ENCODE peak calls at places on chromosomes 4 and X, in five cellular contexts. T is HepG2, A is spleen, H is ovary, D is right atrium auricular region. K is an unnamed sample. For H3K27me3, the result is how much of the 10 kb centered on the place peaks cover.

GRCh38 chr4:140326395-140326993 is 47.0 kb upstream of the SCOC start:
- DNase-seq in D (no peak), A (no peak), T (peak), H (no peak), K (no peak)

GRCh38 chr4:121270384-121270783 is 106.3 kb upstream of the TNIP3 start:
- DNase-seq in D (no peak), T (no peak), A (no peak), H (no peak), K (no peak)

GRCh38 chrX:153932220-153932915 is 2.5 kb downstream of the NAA10 start:
- DNase-seq in H (no peak), T (no peak), D (no peak), A (peak), K (no peak)

GRCh38 chr4:114264452-114264851 is 285.0 kb upstream of the ARSJ start:
- DNase-seq in D (no peak), T (no peak), H (no peak), A (no peak), K (no peak)

GRCh38 chr4:47930971-47931804 is 16.8 kb upstream of the NFXL1 start:
- DNase-seq in H (no peak), A (no peak), D (no peak), T (no peak), K (no peak)

GRCh38 chrX:100353326-100353725 is 56.7 kb downstream of the PCDH19 start:
- DNase-seq in A (no peak), D (no peak), T (no peak), H (no peak), K (no peak)

GRCh38 chr4:22187203-22187835 is 238.7 kb upstream of the KCNIP4 start:
- DNase-seq in D (no peak), H (no peak), A (no peak), T (no peak), K (no peak)

GRCh38 chr4:10157478-10158354 is 41.1 kb upstream of the WDR1 start:
- DNase-seq in H (peak), T (peak), A (no peak), D (peak), K (no peak)

GRCh38 chrX:24508375-24508774 is 43.3 kb downstream of the PDK3 start:
- DNase-seq in A (no peak), D (no peak), H (no peak), T (no peak), K (no peak)

GRCh38 chr4:57154191-57154590 is 44.0 kb upstream of the IGFBP7 start:
- DNase-seq in A (no peak), D (no peak), H (no peak), T (no peak), K (no peak)

GRCh38 chr4:25532579-25532978 is 123.1 kb upstream of the SLC34A2 start:
- DNase-seq in A (no peak), H (no peak), D (no peak), T (no peak), K (no peak)

GRCh38 chr4:164531336-164531735 is 222.6 kb upstream of the SMIM31 start:
- DNase-seq in D (no peak), T (no peak), H (no peak), A (no peak), K (no peak)

GRCh38 chrX:43849173-43849572 is 33.1 kb downstream of the MAOB start:
- DNase-seq in D (no peak), H (no peak), T (no peak), A (no peak), K (no peak)

GRCh38 chr4:159145318-159146006 is 42.6 kb downstream of the RAPGEF2 start:
- DNase-seq in A (no peak), H (no peak), D (no peak), T (no peak), K (no peak)

GRCh38 chr4:26288308-26288982 is 32.4 kb upstream of the RBPJ start:
- DNase-seq in D (no peak), A (no peak), H (no peak), T (no peak), K (no peak)

GRCh38 chr4:119725011-119725410 is 96.4 kb upstream of the PDE5A start:
- DNase-seq in H (no peak), T (no peak), A (no peak), D (no peak), K (no peak)

GRCh38 chr4:25805255-25805860 is 57.4 kb downstream of the SEL1L3 start:
- DNase-seq in T (no peak), D (no peak), H (no peak), A (no peak), K (no peak)

GRCh38 chr4:136823020-136823419 is 709.3 kb downstream of the PCDH18 start:
- DNase-seq in A (peak), T (no peak), D (no peak), H (no peak), K (no peak)

GRCh38 chrX:115393271-115393670 is 103.8 kb downstream of the LUZP4 start:
- DNase-seq in A (no peak), H (no peak), T (peak), D (no peak), K (no peak)

GRCh38 chrX:120090208-120090607 is 12.7 kb upstream of the RHOXF2B start:
- DNase-seq in T (peak), A (no peak), H (no peak), D (no peak), K (no peak)

GRCh38 chrX:126509917-126510316 is 42.7 kb downstream of the DCAF12L1 start:
- DNase-seq in H (no peak), T (no peak), D (no peak), A (no peak), K (no peak)

GRCh38 chrX:15947648-15948317 is 93.2 kb upstream of the AP1S2 start:
- DNase-seq in A (no peak), D (no peak), T (no peak), H (no peak), K (no peak)

GRCh38 chr4:178215309-178215708 is 773.1 kb upstream of the AGA start:
- DNase-seq in T (no peak), A (no peak), D (no peak), H (no peak), K (no peak)

GRCh38 chrX:8288590-8288989 is 117.5 kb upstream of the VCX2 start:
- DNase-seq in A (no peak), H (no peak), T (no peak), D (no peak), K (no peak)

GRCh38 chrX:69178592-69178991 is 13.3 kb upstream of the PJA1 start:
- DNase-seq in A (no peak), D (peak), T (no peak), H (no peak), K (no peak)
- H3K27me3 ChIP-seq in A (under half), D (under half), T (under half), H (under half), K (under half)

GRCh38 chr4:8772499-8773123 is 99.0 kb downstream of the HMX1 start:
- DNase-seq in D (no peak), H (no peak), T (no peak), A (peak), K (peak)

GRCh38 chr4:8771666-8772065 is 100.0 kb downstream of the HMX1 start:
- DNase-seq in D (no peak), H (no peak), T (no peak), A (peak), K (peak)

GRCh38 chr4:8771258-8771590 is 100.4 kb downstream of the HMX1 start:
- DNase-seq in T (no peak), A (peak), H (peak), D (no peak), K (no peak)

GRCh38 chr4:8769645-8770517 is 101.8 kb downstream of the HMX1 start:
- DNase-seq in A (peak), D (no peak), H (peak), T (no peak), K (no peak)

GRCh38 chr4:8770518-8771257 is 101.0 kb downstream of the HMX1 start:
- DNase-seq in T (no peak), D (no peak), H (peak), A (peak), K (no peak)
- H3K27me3 ChIP-seq in T (under half), D (under half), H (under half), A (under half), K (under half)

GRCh38 chrX:11257711-11258110 is 35.5 kb upstream of the AMELX start:
- DNase-seq in D (no peak), A (no peak), H (no peak), T (no peak), K (no peak)
- H3K27me3 ChIP-seq in D (under half), A (under half), H (under half), T (under half), K (under half)

GRCh38 chr4:73034896-73035295 is 34.6 kb downstream of the COX18 start:
- DNase-seq in A (no peak), H (no peak), D (no peak), T (no peak), K (no peak)
- H3K27me3 ChIP-seq in A (under half), H (under half), D (under half), T (under half), K (under half)

DNA sequence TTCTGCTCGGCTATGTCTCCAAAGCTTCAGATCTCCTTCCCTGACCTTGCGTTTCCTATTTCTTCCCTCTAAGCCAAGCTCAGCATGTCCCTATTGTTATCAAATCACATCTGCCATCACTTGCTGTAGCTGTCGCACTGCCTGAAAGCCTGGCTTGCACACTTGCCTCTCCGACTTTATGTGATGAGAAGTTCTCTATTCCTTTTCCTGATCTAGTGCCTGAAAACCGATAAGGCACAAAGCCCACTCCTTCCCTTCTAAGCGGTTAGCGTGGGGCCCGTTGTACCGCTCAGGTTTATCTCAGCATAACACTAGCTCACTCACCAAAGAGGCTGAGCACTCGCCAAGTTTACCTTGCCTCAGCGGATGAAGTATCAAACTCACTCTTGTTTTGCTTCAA is 816 bp downstream of the NMU start:
- DNase-seq in T (no peak), A (no peak), D (no peak), H (no peak), K (no peak)
- H3K27me3 ChIP-seq in T (under half), A (half or more), D (under half), H (under half), K (under half)

DNA sequence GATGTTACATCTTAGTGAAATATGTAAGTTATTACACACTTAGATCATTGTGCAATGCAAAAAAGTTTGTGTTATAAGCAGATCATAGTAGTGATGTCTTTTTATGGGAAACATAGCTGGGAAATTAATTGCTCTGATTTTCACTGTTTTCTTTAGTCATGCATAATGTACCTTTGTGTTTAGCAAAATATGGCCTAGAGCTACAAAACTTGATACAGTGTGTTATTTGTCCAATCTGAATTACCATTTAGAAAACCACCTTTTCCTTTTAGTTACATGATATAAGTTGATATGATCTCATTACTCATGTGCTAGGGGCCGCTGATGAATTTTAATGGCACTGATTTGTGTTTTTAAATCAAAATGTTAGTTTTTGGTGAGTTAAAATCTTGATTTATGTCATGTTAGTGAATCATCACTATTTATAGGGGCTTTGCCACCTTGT is 2.0 kb downstream of the BMPR1B start:
- DNase-seq in A (no peak), H (no peak), T (no peak), D (no peak), K (no peak)
- H3K27me3 ChIP-seq in A (under half), H (under half), T (half or more), D (under half), K (under half)

GRCh38 chrX:72107320-72107719 is 24.4 kb downstream of the RTL5 start:
- DNase-seq in A (no peak), D (no peak), T (no peak), H (no peak), K (no peak)
- H3K27me3 ChIP-seq in A (under half), D (under half), T (under half), H (under half), K (under half)

GRCh38 chr4:27861381-27861787 is 1000.7 kb downstream of the STIM2 start:
- DNase-seq in T (peak), H (no peak), D (no peak), A (no peak), K (no peak)
- H3K27me3 ChIP-seq in T (under half), H (under half), D (under half), A (under half), K (under half)

GRCh38 chr4:56040842-56041241 is 92.1 kb downstream of the CEP135 start:
- DNase-seq in T (no peak), D (no peak), A (no peak), H (no peak), K (no peak)

GRCh38 chr4:56038763-56039162 is 90.0 kb downstream of the CEP135 start:
- DNase-seq in A (no peak), T (no peak), D (no peak), H (no peak), K (no peak)

GRCh38 chr4:56042225-56042624 is 93.5 kb downstream of the CEP135 start:
- DNase-seq in T (no peak), A (no peak), D (no peak), H (no peak), K (no peak)
- H3K27me3 ChIP-seq in T (under half), A (under half), D (under half), H (under half), K (under half)